ENCODE peak calls at places on chromosome 1, in nine cellular contexts. R is body of pancreas; E is HT1080; S is KBM-7; N is HFF-Myc; T is left ventricle myocardium inferior; Z is stimulated activated CD4-positive, alpha-beta T cell treated with anti-CD3 and anti-CD28 coated beads, Interleukin-2, amount 100 ng/mL, for 48 hours; B is NCI-H1092 treated with DMSO at 0.1 percent for 48 hours; U is ureter. M is an unnamed sample.

GRCh38 chr1:213015099-213016050 is at the start of gene ANGEL2:
- DNase-seq in T (peak), B (peak), S (peak), U (peak), R (peak), N (peak), E (peak), Z (peak), M (peak)

GRCh38 chr1:221435510-221435909 is 306.4 kb downstream of the DUSP10 start:
- DNase-seq in E (peak), T (no peak), R (no peak), N (no peak), U (no peak), S (peak), B (peak), Z (no peak), M (peak)

GRCh38 chr1:185319152-185319501 is 2.1 kb upstream of the IVNS1ABP start:
- DNase-seq in Z (no peak), N (no peak), R (no peak), E (no peak), S (no peak), T (no peak), U (no peak), B (no peak), M (no peak)

GRCh38 chr1:200005160-200005559 is 22.4 kb upstream of the NR5A2 start:
- DNase-seq in E (peak), B (no peak), R (no peak), U (no peak), Z (no peak), S (no peak), T (no peak), N (no peak), M (no peak)

GRCh38 chr1:34899906-34900305 is 29.5 kb downstream of the DLGAP3 start:
- DNase-seq in R (no peak), Z (no peak), S (no peak), N (no peak), T (no peak), E (no peak), U (no peak), B (no peak), M (no peak)

GRCh38 chr1:69919129-69919921 is 286.1 kb downstream of the LRRC40 start:
- DNase-seq in Z (no peak), B (no peak), U (no peak), T (no peak), E (no peak), S (no peak), R (no peak), N (no peak), M (no peak)

GRCh38 chr1:41073971-41074370 is 52.4 kb upstream of the SLFNL1 start:
- DNase-seq in B (no peak), S (no peak), T (no peak), E (peak), Z (no peak), N (no peak), U (no peak), R (no peak), M (peak)

GRCh38 chr1:112296908-112297307 is 99.1 kb upstream of the CTTNBP2NL start:
- DNase-seq in S (no peak), U (no peak), N (no peak), R (no peak), T (no peak), E (peak), Z (no peak), B (peak), M (peak)

GRCh38 chr1:56315293-56315942 is 263.9 kb downstream of the PLPP3 start:
- DNase-seq in B (no peak), N (no peak), U (no peak), E (no peak), S (no peak), R (no peak), T (no peak), Z (no peak), M (no peak)

GRCh38 chr1:118984990-118985608 is 3.0 kb downstream of the TBX15 start:
- DNase-seq in E (no peak), T (no peak), N (no peak), Z (no peak), B (no peak), U (no peak), R (no peak), S (no peak), M (no peak)

GRCh38 chr1:228005511-228006033 is 1.2 kb upstream of the WNT3A start:
- DNase-seq in R (peak), B (no peak), T (no peak), Z (no peak), U (no peak), E (no peak), S (no peak), N (no peak), M (no peak)

GRCh38 chr1:110672753-110673108 is 2.0 kb downstream of the KCNA3 start:
- DNase-seq in T (no peak), R (no peak), N (no peak), B (peak), E (no peak), U (no peak), Z (no peak), S (no peak), M (no peak)